ENCODE peak calls at places on chromosomes 12 and 14, in eight cellular contexts. D is BJ, B is fibroblast of mammary gland, U is endothelial cell, I is astrocyte of the spinal cord, Z is psoas muscle, P is neural crest cell, L is glutamatergic neuron. G is an unnamed sample.

GRCh38 chr14:75049731-75050201 is 1.5 kb downstream of the MLH3 start:
- DNase-seq in D (no peak), B (peak), L (no peak), Z (no peak), I (no peak), U (no peak), P (no peak), G (no peak)

GRCh38 chr14:41605550-41606248 is 977 bp upstream of the LRFN5 start:
- DNase-seq in L (peak), Z (no peak), B (peak), D (no peak), I (peak), U (peak), P (peak), G (no peak)

GRCh38 chr12:113857371-113857770 is 108.8 kb downstream of the RBM19 start:
- DNase-seq in B (no peak), L (no peak), D (no peak), Z (no peak), I (no peak), U (no peak), P (no peak), G (no peak)

GRCh38 chr12:113261847-113262470 is 40.7 kb downstream of the TPCN1 start:
- DNase-seq in I (no peak), L (no peak), P (no peak), D (no peak), U (no peak), B (no peak), Z (no peak), G (no peak)

GRCh38 chr12:131226345-131227265 is 272.9 kb downstream of the ADGRD1 start:
- DNase-seq in P (no peak), Z (no peak), D (no peak), L (no peak), I (no peak), B (no peak), U (no peak), G (no peak)

GRCh38 chr14:86933460-86933859 is 1059.5 kb downstream of the GALC start:
- DNase-seq in P (no peak), Z (no peak), U (no peak), D (no peak), L (no peak), B (no peak), I (peak), G (no peak)

GRCh38 chr14:92748259-92749016 is at the start of gene LGMN:
- DNase-seq in D (peak), L (peak), I (peak), U (peak), Z (peak), P (peak), B (peak), G (peak)

GRCh38 chr14:21039585-21040369 is 2.4 kb upstream of the RNASE7 start:
- DNase-seq in P (no peak), B (peak), D (no peak), I (peak), L (no peak), Z (peak), U (peak), G (no peak)

GRCh38 chr12:76219806-76220205 is 128.4 kb downstream of the BBS10 start:
- DNase-seq in D (no peak), I (no peak), L (no peak), P (no peak), Z (no peak), B (no peak), U (no peak), G (no peak)

GRCh38 chr12:122471324-122472226 is 29.2 kb downstream of the ZCCHC8 start:
- DNase-seq in L (no peak), D (peak), I (peak), U (no peak), Z (no peak), B (peak), P (no peak), G (no peak)

GRCh38 chr12:68048648-68049297 is 59.5 kb downstream of the IFNG-AS1 start:
- DNase-seq in D (no peak), U (no peak), P (no peak), Z (no peak), I (no peak), B (no peak), L (no peak), G (no peak)
- TF ChIP-seq CTCF in D (no peak), U (no peak), P (no peak), Z (no peak), I (no peak), B (no peak), L (no peak), G (no peak)

GRCh38 chr12:109612975-109613502 is 39.4 kb downstream of the MVK start:
- DNase-seq in P (no peak), B (peak), L (no peak), D (no peak), I (peak), U (no peak), Z (no peak), G (no peak)
- TF ChIP-seq CTCF in P (peak), B (peak), L (peak), D (peak), I (peak), U (peak), Z (no peak), G (peak)

DNA sequence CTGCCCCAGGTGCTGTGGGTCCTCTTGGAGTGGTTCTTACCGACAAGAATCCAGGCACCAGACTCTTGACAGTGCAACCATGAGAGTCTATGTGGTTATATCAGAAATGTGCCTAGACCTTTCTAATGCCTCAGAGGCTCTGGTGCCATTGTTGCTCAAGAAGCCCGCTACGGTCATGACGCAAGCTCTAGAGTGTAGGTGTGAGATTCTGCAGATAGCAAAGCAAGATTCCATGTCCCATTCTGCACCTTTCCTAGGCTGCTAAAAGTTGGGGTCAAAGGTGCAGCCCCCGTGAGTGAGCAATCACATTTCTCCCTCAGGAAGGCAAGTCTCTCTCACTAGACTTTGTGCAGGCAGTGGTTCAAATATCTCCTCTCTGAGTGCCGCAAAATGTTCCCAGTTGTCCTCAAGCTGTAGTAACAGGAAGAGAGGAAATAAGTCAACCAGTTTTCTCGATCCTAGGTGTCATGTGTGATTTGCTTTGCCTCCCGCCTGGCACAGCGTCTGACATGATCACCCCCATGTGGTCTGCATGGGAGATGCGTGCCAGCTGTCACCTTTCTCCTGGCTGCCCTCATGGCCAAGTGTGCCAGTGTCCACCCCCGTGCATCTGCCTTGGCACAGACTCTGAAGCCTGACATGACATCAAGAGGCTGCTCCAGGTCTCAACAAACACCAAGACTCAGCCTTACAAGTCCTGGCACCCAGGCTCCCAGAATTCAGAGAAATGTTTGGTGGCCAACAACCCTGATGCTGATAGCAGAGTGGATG is 122.5 kb upstream of the COCH start:
- DNase-seq in D (no peak), B (no peak), Z (no peak), L (no peak), P (no peak), I (no peak), U (no peak), G (no peak)
- TF ChIP-seq CTCF in D (no peak), B (no peak), Z (no peak), L (no peak), P (no peak), I (no peak), U (no peak), G (no peak)

GRCh38 chr12:56127485-56127887 is 581 bp upstream of the ESYT1 start:
- DNase-seq in P (no peak), Z (no peak), U (no peak), I (no peak), L (no peak), D (no peak), B (no peak), G (no peak)

GRCh38 chr12:56128669-56129209 is 672 bp downstream of the ESYT1 start:
- DNase-seq in B (no peak), D (no peak), Z (peak), U (no peak), L (peak), I (no peak), P (no peak), G (no peak)

GRCh38 chr12:56126732-56127239 is 1.3 kb upstream of the ESYT1 start:
- DNase-seq in L (no peak), I (no peak), B (no peak), Z (no peak), D (no peak), P (no peak), U (no peak), G (no peak)

GRCh38 chr12:56129210-56129691 is 1.2 kb downstream of the ESYT1 start:
- DNase-seq in I (peak), D (no peak), B (peak), Z (peak), U (peak), L (peak), P (peak), G (no peak)

DNA sequence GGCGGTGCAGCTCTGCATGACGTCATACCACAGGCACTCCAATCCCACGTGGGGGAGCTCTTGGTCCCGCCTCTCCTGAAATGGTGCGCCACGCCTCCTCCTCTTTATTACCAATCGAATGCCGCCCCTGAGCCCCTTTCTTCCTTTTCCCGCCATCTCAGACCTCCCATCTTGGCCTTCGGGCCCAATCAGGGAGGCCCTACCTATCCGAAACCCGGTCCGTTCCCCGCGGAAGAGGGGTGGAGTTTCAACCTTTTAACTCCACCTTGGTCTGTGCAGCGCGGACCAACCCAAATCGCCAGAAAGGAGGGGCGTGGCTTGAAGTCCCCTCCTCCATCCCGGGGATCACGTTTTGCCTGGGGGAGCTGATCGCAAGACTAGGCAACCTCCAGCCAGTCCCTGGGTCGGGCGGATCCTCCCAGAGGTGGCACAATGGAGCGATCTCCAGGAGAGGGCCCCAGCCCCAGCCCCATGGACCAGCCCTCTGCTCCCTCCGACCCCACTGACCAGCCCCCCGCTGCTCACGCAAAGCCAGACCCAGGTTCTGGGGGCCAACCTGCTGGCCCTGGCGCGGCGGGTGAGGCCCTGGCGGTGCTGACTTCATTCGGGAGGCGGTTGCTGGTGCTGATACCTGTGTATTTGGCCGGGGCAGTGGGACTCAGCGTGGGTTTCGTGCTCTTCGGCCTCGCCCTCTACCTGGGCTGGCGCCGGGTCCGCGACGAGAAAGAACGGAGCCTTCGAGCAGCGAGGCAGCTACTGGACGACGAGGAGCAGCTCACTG is at the start of gene ESYT1:
- DNase-seq in B (peak), I (peak), P (peak), U (peak), Z (peak), L (peak), D (peak), G (peak)
- TF ChIP-seq CTCF in B (no peak), I (no peak), P (no peak), U (no peak), Z (no peak), L (no peak), D (peak), G (no peak)

DNA sequence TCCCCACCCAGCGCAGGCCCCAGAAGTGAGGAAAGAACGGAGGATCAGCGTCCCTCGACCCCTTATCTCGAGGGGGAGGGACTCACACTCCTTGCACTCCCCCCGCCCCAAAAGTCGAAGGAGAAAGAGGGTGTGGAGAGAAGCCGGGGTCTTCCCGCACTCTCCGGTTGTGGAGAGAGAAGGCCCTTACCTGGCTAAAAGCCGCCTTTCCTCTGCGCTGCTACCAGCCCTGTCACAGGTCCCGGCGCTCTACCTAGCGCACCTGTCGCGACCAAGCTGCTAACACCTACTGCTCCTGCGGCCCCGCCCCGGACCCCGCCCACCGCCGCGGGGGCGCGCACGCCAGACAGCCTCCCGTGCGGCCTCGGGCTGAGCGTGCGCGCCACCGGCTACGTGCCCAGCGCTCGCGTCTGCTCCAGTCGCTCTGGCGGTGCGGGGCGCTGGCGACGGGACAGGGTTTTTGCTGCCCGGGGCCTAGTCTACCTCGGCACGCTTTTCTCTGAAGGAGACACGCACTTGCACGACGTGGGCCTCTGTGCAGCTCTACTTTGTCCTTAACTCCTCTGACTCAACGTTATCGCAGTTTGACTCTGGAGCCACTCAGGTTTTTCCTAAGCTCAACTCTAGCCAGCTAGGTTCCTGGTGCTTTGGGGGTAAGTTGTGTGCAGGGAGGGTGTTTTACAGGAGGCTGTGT is at the start of gene LIMA1:
- DNase-seq in P (peak), L (peak), Z (peak), D (no peak), U (peak), B (peak), I (peak), G (peak)
- TF ChIP-seq CTCF in P (no peak), L (no peak), Z (no peak), D (peak), U (no peak), B (no peak), I (no peak), G (no peak)